ENCODE peak calls at places on chromosomes 7 and 10, in six cellular contexts. I, D, B, C, L and P are unnamed samples.

GRCh38 chr10:74924251-74924954 is 98.0 kb downstream of the KAT6B start:
- DNase-seq in I (no peak), D (no peak), B (peak), C (peak), L (no peak), P (no peak)

GRCh38 chr7:80415522-80415921 is 96.3 kb downstream of the GNAT3 start:
- DNase-seq in I (no peak), D (no peak), B (no peak), C (peak), L (no peak), P (no peak)

GRCh38 chr10:104049497-104050250 is 36.0 kb downstream of the COL17A1 start:
- DNase-seq in I (no peak), D (no peak), B (peak), C (peak), L (no peak), P (no peak)

GRCh38 chr10:102280397-102281015 is 35.2 kb downstream of the GBF1 start:
- DNase-seq in I (no peak), D (no peak), B (peak), C (peak), L (no peak), P (no peak)

GRCh38 chr10:131629026-131629425 is 271.8 kb upstream of the PPP2R2D start:
- DNase-seq in I (no peak), D (no peak), B (no peak), C (no peak), L (no peak), P (no peak)

GRCh38 chr7:1937252-1937605 is 267.2 kb downstream of the ELFN1 start:
- DNase-seq in I (no peak), D (no peak), B (no peak), C (no peak), L (no peak), P (no peak)

GRCh38 chr7:50657341-50657873 is 92.2 kb upstream of the DDC start:
- DNase-seq in I (no peak), D (no peak), B (peak), C (peak), L (no peak), P (no peak)

GRCh38 chr7:149716932-149717307 is 56.5 kb downstream of the ZNF467 start:
- DNase-seq in I (no peak), D (no peak), B (no peak), C (no peak), L (no peak), P (no peak)

GRCh38 chr10:30068482-30069223 is 9.3 kb upstream of the JCAD start:
- DNase-seq in I (no peak), D (no peak), B (no peak), C (no peak), L (no peak), P (no peak)